ENCODE peak calls at places on chromosomes 1 and 21, in four cellular contexts. S is GM12878, E is K562, K is H1. N is an unnamed sample.

GRCh38 chr1:180503274-180503862 is 991 bp upstream of the ACBD6 start:
- DNase-seq in E (peak; percentile 31), K (no peak), S (no peak), N (no peak)

GRCh38 chr1:24714859-24715520 is 30.3 kb upstream of the CLIC4 start:
- DNase-seq in E (peak; percentile 6), K (no peak), S (no peak), N (no peak)

GRCh38 chr1:183783896-183784637 is 20.9 kb upstream of the RGL1 start:
- DNase-seq in E (no peak), K (no peak), S (no peak), N (no peak)

GRCh38 chr1:209989525-209989924 is 51.5 kb downstream of the SYT14 start:
- DNase-seq in E (peak; percentile 14), S (no peak), K (no peak), N (no peak)

GRCh38 chr1:154870734-154871133 is 653 bp upstream of the KCNN3 start:
- DNase-seq in S (no peak), K (no peak), E (no peak), N (no peak)

GRCh38 chr1:100896481-100896982 is 642 bp downstream of the SLC30A7 start:
- DNase-seq in S (peak; percentile 57), E (peak; percentile 37), K (peak; percentile 52), N (peak; percentile 38)

GRCh38 chr1:114756009-114756892 is 1.5 kb downstream of the CSDE1 start:
- DNase-seq in K (no peak), S (peak; percentile 54), E (no peak), N (no peak)

GRCh38 chr1:230509281-230509977 is 83.3 kb upstream of the PGBD5 start:
- DNase-seq in K (no peak), S (peak; percentile 19), E (no peak), N (no peak)

GRCh38 chr1:230381049-230381467 is 45.1 kb downstream of the PGBD5 start:
- DNase-seq in E (no peak), S (no peak), K (no peak), N (no peak)

GRCh38 chr21:26715878-26716506 is 129.2 kb downstream of the ADAMTS1 start:
- DNase-seq in K (peak; percentile 79), E (peak; percentile 44), S (no peak), N (no peak)

GRCh38 chr1:181159451-181160151 is 71.1 kb downstream of the IER5 start:
- DNase-seq in S (no peak), E (no peak), K (no peak), N (no peak)

GRCh38 chr1:42765832-42766722 is 751 bp downstream of the P3H1 start:
- DNase-seq in S (no peak), E (peak; percentile 44), K (peak; percentile 76), N (peak; percentile 40)

GRCh38 chr1:160866001-160866704 is 3.5 kb upstream of the CD244 start:
- DNase-seq in S (no peak), K (no peak), E (no peak), N (no peak)

GRCh38 chr1:51518033-51518729 is 885 bp downstream of the EPS15 start:
- DNase-seq in E (peak; percentile 87), S (peak; percentile 61), K (peak; percentile 55), N (no peak)

GRCh38 chr1:189323090-189323489 is 1154.6 kb downstream of the BRINP3 start:
- DNase-seq in E (no peak), S (no peak), K (no peak), N (no peak)

GRCh38 chr1:182299728-182300581 is 91.6 kb downstream of the GLUL start:
- DNase-seq in K (no peak), S (no peak), E (peak; percentile 98), N (no peak)

GRCh38 chr1:28910379-28911125 is 3.8 kb upstream of the EPB41 start:
- DNase-seq in K (no peak), E (no peak), S (no peak), N (no peak)

GRCh38 chr21:29098156-29098555 is 24.7 kb upstream of the CCT8 start:
- DNase-seq in S (no peak), K (no peak), E (no peak), N (no peak)

GRCh38 chr1:13661539-13661938 is 38.4 kb upstream of the PRDM2 start:
- DNase-seq in K (no peak), E (no peak), S (no peak), N (no peak)

GRCh38 chr1:151009206-151009587 is 948 bp downstream of the PRUNE1 start:
- DNase-seq in E (no peak), S (no peak), K (no peak), N (no peak)
- TF ChIP-seq EGR1 in E (no peak), S (no peak), K (no peak), N (no peak)

GRCh38 chr1:5847013-5847654 is 145.1 kb downstream of the NPHP4 start:
- DNase-seq in E (peak; percentile 85), K (peak; percentile 84), S (no peak), N (no peak)
- H3K27ac ChIP-seq in E (no peak overlapping the region), K (no peak overlapping the region), S (no peak overlapping the region), N (no peak overlapping the region)

GRCh38 chr1:153652795-153653507 is 5.6 kb upstream of the SNAPIN start:
- DNase-seq in E (no peak), K (no peak), S (no peak), N (no peak)

GRCh38 chr1:153649137-153649866 is 9.2 kb upstream of the SNAPIN start:
- DNase-seq in S (no peak), E (peak; percentile 32), K (no peak), N (no peak)

GRCh38 chr1:153649867-153650235 is 8.7 kb upstream of the SNAPIN start:
- DNase-seq in S (no peak), E (no peak), K (no peak), N (no peak)

GRCh38 chr1:153655333-153655732 is 3.2 kb upstream of the SNAPIN start:
- DNase-seq in E (no peak), S (no peak), K (no peak), N (no peak)

GRCh38 chr1:153651771-153652170 is 6.7 kb upstream of the SNAPIN start:
- DNase-seq in S (no peak), E (no peak), K (no peak), N (no peak)
- TF ChIP-seq EGR1 in S (no peak), E (no peak), K (no peak), N (no peak)

GRCh38 chr1:17622823-17623222 is 83.3 kb downstream of the ARHGEF10L start:
- DNase-seq in K (no peak), S (no peak), E (no peak), N (no peak)

GRCh38 chr1:17621691-17622090 is 82.2 kb downstream of the ARHGEF10L start:
- DNase-seq in E (no peak), S (no peak), K (no peak), N (no peak)

GRCh38 chr1:17617787-17618557 is 78.5 kb downstream of the ARHGEF10L start:
- DNase-seq in S (no peak), E (no peak), K (no peak), N (no peak)

GRCh38 chr1:17618558-17619247 is 79.2 kb downstream of the ARHGEF10L start:
- DNase-seq in E (no peak), K (no peak), S (no peak), N (no peak)

GRCh38 chr1:17620448-17620847 is 81.0 kb downstream of the ARHGEF10L start:
- DNase-seq in S (no peak), K (no peak), E (no peak), N (no peak)
- H3K27ac ChIP-seq in S (no peak overlapping the region), K (no peak overlapping the region), E (no peak overlapping the region), N (no peak overlapping the region)

GRCh38 chr1:53902235-53902920 is 8.4 kb downstream of the DIO1 start:
- DNase-seq in S (no peak), K (no peak), E (no peak), N (no peak)
- TF ChIP-seq EGR1 in S (no peak), K (no peak), E (no peak), N (no peak)

DNA sequence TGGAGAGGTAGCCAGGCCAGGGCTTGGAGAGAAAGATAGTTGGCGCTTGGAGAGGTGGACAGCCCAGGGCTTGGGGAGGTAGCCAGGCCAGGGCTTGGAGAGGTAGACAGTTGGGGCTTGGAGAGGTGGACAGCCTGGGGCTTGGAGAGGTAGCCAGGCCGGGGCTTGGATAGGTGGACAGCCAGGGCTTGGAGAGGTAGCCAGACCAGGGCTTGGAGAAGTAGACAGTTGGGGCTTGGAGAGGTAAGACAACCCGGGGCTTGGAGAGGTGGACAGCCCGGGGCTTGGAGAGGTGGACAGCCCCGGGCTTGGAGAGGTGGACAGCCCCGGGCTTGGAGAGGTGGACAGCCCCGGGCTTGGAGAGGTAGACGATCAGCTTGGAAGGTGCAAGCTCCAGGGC is 7.7 kb downstream of the LSS start:
- DNase-seq in K (no peak), S (no peak), E (no peak), N (no peak)
- H3K27ac ChIP-seq in K (no peak overlapping the region), S (no peak overlapping the region), E (no peak overlapping the region), N (no peak overlapping the region)

GRCh38 chr1:39898648-39899603 is 2.8 kb downstream of the MYCL start:
- DNase-seq in K (peak; percentile 83), E (peak; percentile 99), S (no peak), N (peak; percentile 75)

GRCh38 chr1:39896909-39897685 is 4.6 kb downstream of the MYCL start:
- DNase-seq in E (no peak), S (no peak), K (no peak), N (no peak)

GRCh38 chr1:39895731-39896480 is 5.8 kb downstream of the MYCL start:
- DNase-seq in E (no peak), S (no peak), K (no peak), N (no peak)

GRCh38 chr1:39899611-39900538 is 1.8 kb downstream of the MYCL start:
- DNase-seq in K (no peak), S (no peak), E (no peak), N (no peak)

GRCh38 chr1:39898146-39898545 is 3.6 kb downstream of the MYCL start:
- DNase-seq in S (no peak), E (no peak), K (no peak), N (no peak)
- TF ChIP-seq EGR1 in S (no peak), E (no peak), K (no peak), N (no peak)

DNA sequence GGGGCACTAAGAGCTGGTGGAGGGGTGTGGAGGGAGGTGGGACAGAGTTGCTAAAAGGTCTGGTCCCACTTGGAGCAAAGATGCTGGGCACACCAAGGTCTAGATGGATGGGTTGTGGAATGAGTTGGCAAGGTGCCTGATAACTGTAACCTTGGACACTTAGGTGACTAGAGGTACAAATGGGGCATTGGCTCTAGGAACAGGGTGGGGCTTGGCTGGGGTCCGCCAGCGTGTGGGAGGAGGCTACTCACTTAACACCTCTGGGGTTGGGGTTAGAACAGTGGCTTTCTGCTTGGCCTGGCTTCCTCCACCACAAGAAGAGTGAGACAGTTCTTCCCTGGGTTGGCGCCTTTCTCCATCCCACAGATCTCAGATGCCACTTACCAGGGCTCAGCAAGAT is 17.2 kb downstream of the KCNA2 start:
- DNase-seq in K (no peak), E (no peak), S (no peak), N (no peak)
- H3K27ac ChIP-seq in K (no peak overlapping the region), E (no peak overlapping the region), S (no peak overlapping the region), N (no peak overlapping the region)

GRCh38 chr1:77548285-77548684 is 134.2 kb downstream of the ZZZ3 start:
- DNase-seq in S (no peak), E (no peak), K (no peak), N (no peak)
- TF ChIP-seq EGR1 in S (no peak), E (no peak), K (no peak), N (no peak)

GRCh38 chr1:38690790-38691189 is 168.8 kb downstream of the RRAGC start:
- DNase-seq in S (no peak), E (no peak), K (no peak), N (no peak)
- H3K27ac ChIP-seq in S (no peak overlapping the region), E (no peak overlapping the region), K (no peak overlapping the region), N (no peak overlapping the region)

N was measured in HCT116.